ENCODE peak calls at places on chromosomes 12 and 14, in seven cellular contexts. One of them, this sample, is unnamed.

GRCh38 chr12:24839268-24839791 is 109.6 kb downstream of the BCAT1 start:
- DNase-seq in fibroblast of the aortic adventitia: peak
- DNase-seq in ELR: no peak
- DNase-seq in endothelial cell: no peak
- DNase-seq in T follicular helper cell: no peak
- DNase-seq in WERI-Rb-1: no peak
- DNase-seq in mucosa of descending colon: no peak
- DNase-seq in this sample: no peak

GRCh38 chr14:88541324-88541723 is 13.5 kb downstream of the PTPN21 start:
- DNase-seq in fibroblast of the aortic adventitia: no peak
- DNase-seq in endothelial cell: no peak
- DNase-seq in T follicular helper cell: no peak
- DNase-seq in ELR: peak
- DNase-seq in mucosa of descending colon: no peak
- DNase-seq in WERI-Rb-1: no peak
- DNase-seq in this sample: no peak

GRCh38 chr12:109597795-109598427 is 24.3 kb downstream of the MVK start:
- DNase-seq in fibroblast of the aortic adventitia: peak
- DNase-seq in ELR: peak
- DNase-seq in T follicular helper cell: peak
- DNase-seq in mucosa of descending colon: peak
- DNase-seq in endothelial cell: peak
- DNase-seq in WERI-Rb-1: peak
- DNase-seq in this sample: peak

GRCh38 chr12:90058721-90059120 is 350.1 kb upstream of the ATP2B1 start:
- DNase-seq in fibroblast of the aortic adventitia: peak
- DNase-seq in ELR: peak
- DNase-seq in endothelial cell: no peak
- DNase-seq in WERI-Rb-1: no peak
- DNase-seq in mucosa of descending colon: peak
- DNase-seq in T follicular helper cell: no peak
- DNase-seq in this sample: no peak

GRCh38 chr12:48183091-48183875 is at the start of gene CCDC184:
- DNase-seq in endothelial cell: peak
- DNase-seq in fibroblast of the aortic adventitia: peak
- DNase-seq in ELR: peak
- DNase-seq in mucosa of descending colon: peak
- DNase-seq in WERI-Rb-1: peak
- DNase-seq in T follicular helper cell: peak
- DNase-seq in this sample: peak

GRCh38 chr14:100348779-100349708 is 25.9 kb downstream of the SLC25A47 start:
- DNase-seq in T follicular helper cell: no peak
- DNase-seq in WERI-Rb-1: no peak
- DNase-seq in mucosa of descending colon: no peak
- DNase-seq in fibroblast of the aortic adventitia: no peak
- DNase-seq in ELR: no peak
- DNase-seq in endothelial cell: no peak
- DNase-seq in this sample: no peak

GRCh38 chr12:12890815-12891645 is at the start of gene GPRC5A:
- DNase-seq in fibroblast of the aortic adventitia: peak
- DNase-seq in WERI-Rb-1: peak
- DNase-seq in endothelial cell: peak
- DNase-seq in mucosa of descending colon: peak
- DNase-seq in T follicular helper cell: no peak
- DNase-seq in ELR: peak
- DNase-seq in this sample: peak

GRCh38 chr14:34350903-34351302 is 111.1 kb downstream of the SPTSSA start:
- DNase-seq in ELR: no peak
- DNase-seq in fibroblast of the aortic adventitia: no peak
- DNase-seq in T follicular helper cell: no peak
- DNase-seq in endothelial cell: no peak
- DNase-seq in WERI-Rb-1: no peak
- DNase-seq in mucosa of descending colon: no peak
- DNase-seq in this sample: no peak

GRCh38 chr12:62210422-62210821 is 49.8 kb upstream of the USP15 start:
- DNase-seq in WERI-Rb-1: peak
- DNase-seq in T follicular helper cell: peak
- DNase-seq in fibroblast of the aortic adventitia: peak
- DNase-seq in ELR: peak
- DNase-seq in endothelial cell: peak
- DNase-seq in mucosa of descending colon: peak
- DNase-seq in this sample: no peak

GRCh38 chr12:63948211-63948610 is 103.7 kb downstream of the SRGAP1 start:
- DNase-seq in T follicular helper cell: no peak
- DNase-seq in mucosa of descending colon: no peak
- DNase-seq in fibroblast of the aortic adventitia: no peak
- DNase-seq in WERI-Rb-1: no peak
- DNase-seq in endothelial cell: no peak
- DNase-seq in ELR: no peak
- DNase-seq in this sample: no peak

GRCh38 chr12:106139422-106140141 is 828 bp upstream of the NUAK1 start:
- DNase-seq in mucosa of descending colon: peak
- DNase-seq in fibroblast of the aortic adventitia: peak
- DNase-seq in ELR: peak
- DNase-seq in T follicular helper cell: no peak
- DNase-seq in endothelial cell: peak
- DNase-seq in WERI-Rb-1: peak
- DNase-seq in this sample: no peak

GRCh38 chr12:116861331-116861730 is 19.9 kb downstream of the HRK start:
- DNase-seq in fibroblast of the aortic adventitia: peak
- DNase-seq in ELR: peak
- DNase-seq in WERI-Rb-1: no peak
- DNase-seq in endothelial cell: no peak
- DNase-seq in mucosa of descending colon: peak
- DNase-seq in T follicular helper cell: no peak
- DNase-seq in this sample: peak

GRCh38 chr12:10205251-10205807 is 7.3 kb upstream of the GABARAPL1 start:
- DNase-seq in endothelial cell: no peak
- DNase-seq in fibroblast of the aortic adventitia: no peak
- DNase-seq in mucosa of descending colon: no peak
- DNase-seq in WERI-Rb-1: no peak
- DNase-seq in T follicular helper cell: no peak
- DNase-seq in ELR: peak
- DNase-seq in this sample: no peak

GRCh38 chr12:82426081-82426480 is 67.8 kb downstream of the METTL25 start:
- DNase-seq in fibroblast of the aortic adventitia: no peak
- DNase-seq in WERI-Rb-1: no peak
- DNase-seq in mucosa of descending colon: peak
- DNase-seq in T follicular helper cell: no peak
- DNase-seq in ELR: no peak
- DNase-seq in endothelial cell: no peak
- DNase-seq in this sample: no peak

GRCh38 chr14:26323781-26324363 is 274.0 kb downstream of the NOVA1 start:
- DNase-seq in WERI-Rb-1: no peak
- DNase-seq in ELR: no peak
- DNase-seq in T follicular helper cell: no peak
- DNase-seq in fibroblast of the aortic adventitia: no peak
- DNase-seq in endothelial cell: no peak
- DNase-seq in mucosa of descending colon: no peak
- DNase-seq in this sample: no peak

GRCh38 chr12:118326971-118327370 is 45.7 kb downstream of the TAOK3 start:
- DNase-seq in WERI-Rb-1: no peak
- DNase-seq in T follicular helper cell: no peak
- DNase-seq in mucosa of descending colon: no peak
- DNase-seq in fibroblast of the aortic adventitia: peak
- DNase-seq in ELR: no peak
- DNase-seq in endothelial cell: no peak
- DNase-seq in this sample: no peak

GRCh38 chr14:89349196-89350008 is 67.6 kb downstream of the FOXN3 start:
- DNase-seq in mucosa of descending colon: peak
- DNase-seq in ELR: no peak
- DNase-seq in endothelial cell: peak
- DNase-seq in fibroblast of the aortic adventitia: no peak
- DNase-seq in T follicular helper cell: no peak
- DNase-seq in WERI-Rb-1: peak
- DNase-seq in this sample: no peak

GRCh38 chr14:63468273-63468672 is 74.9 kb downstream of the PPP2R5E start:
- DNase-seq in T follicular helper cell: no peak
- DNase-seq in WERI-Rb-1: no peak
- DNase-seq in fibroblast of the aortic adventitia: no peak
- DNase-seq in endothelial cell: no peak
- DNase-seq in mucosa of descending colon: no peak
- DNase-seq in ELR: peak
- DNase-seq in this sample: no peak

GRCh38 chr14:51302319-51303030 is 62.4 kb downstream of the TMX1 start:
- DNase-seq in mucosa of descending colon: no peak
- DNase-seq in T follicular helper cell: no peak
- DNase-seq in fibroblast of the aortic adventitia: no peak
- DNase-seq in endothelial cell: no peak
- DNase-seq in ELR: peak
- DNase-seq in WERI-Rb-1: no peak
- DNase-seq in this sample: no peak

This sample was measured in stimulated activated naive CD4-positive, alpha-beta T cell.